ENCODE peak calls at places on chromosomes 16 and 17, in seven cellular contexts. K is SW 1271; R is skeletal muscle cell; M is stimulated activated CD4-positive, alpha-beta T cell treated with anti-CD3 and anti-CD28 coated beads, Interleukin-12 subunit alpha, Interleukin-12 subunit beta, amount 100 ng/mL, for 24 hours; U is body of pancreas; V is anterior cingulate cortex; A is fibroblast of mammary gland. P is an unnamed sample.

GRCh38 chr17:81390436-81391214 is 4.6 kb upstream of the BAHCC1 start:
- DNase-seq in K (no peak), R (no peak), M (no peak), U (no peak), V (no peak), A (no peak), P (no peak)

GRCh38 chr17:28901866-28902818 is 737 bp downstream of the DHRS13 start:
- DNase-seq in K (peak), R (no peak), M (no peak), U (peak), V (no peak), A (no peak), P (peak)

GRCh38 chr17:75024686-75025397 is 12.4 kb downstream of the MRPL58 start:
- DNase-seq in K (no peak), R (no peak), M (no peak), U (no peak), V (no peak), A (no peak), P (no peak)

GRCh38 chr17:42347198-42347597 is 41.0 kb downstream of the STAT3 start:
- DNase-seq in K (peak), R (no peak), M (no peak), U (peak), V (no peak), A (peak), P (peak)

GRCh38 chr16:1020591-1020990 is 39.0 kb downstream of the SOX8 start:
- DNase-seq in K (no peak), R (no peak), M (no peak), U (no peak), V (no peak), A (no peak), P (no peak)

GRCh38 chr17:7982171-7982570 is 20.2 kb upstream of the GUCY2D start:
- DNase-seq in K (no peak), R (peak), M (no peak), U (no peak), V (no peak), A (peak), P (peak)

GRCh38 chr16:627458-628239 is 3.1 kb upstream of the WFIKKN1 start:
- DNase-seq in K (no peak), R (no peak), M (no peak), U (peak), V (no peak), A (peak), P (no peak)

GRCh38 chr17:1644493-1645206 is 882 bp downstream of the SCARF1 start:
- DNase-seq in K (peak), R (no peak), M (no peak), U (no peak), V (no peak), A (peak), P (no peak)

GRCh38 chr16:11637320-11637719 is 30.9 kb upstream of the SNN start:
- DNase-seq in K (no peak), R (no peak), M (no peak), U (no peak), V (no peak), A (no peak), P (no peak)

GRCh38 chr17:41678907-41679739 is 9.6 kb upstream of the EIF1 start:
- DNase-seq in K (peak), R (no peak), M (no peak), U (no peak), V (no peak), A (peak), P (peak)

GRCh38 chr17:15502315-15503112 is 35.1 kb upstream of the CDRT4 start:
- DNase-seq in K (peak), R (peak), M (peak), U (peak), V (peak), A (peak), P (peak)

GRCh38 chr17:82177761-82178498 is 34.7 kb downstream of the CCDC57 start:
- DNase-seq in K (no peak), R (no peak), M (no peak), U (no peak), V (no peak), A (no peak), P (no peak)

GRCh38 chr17:40124279-40125141 is 2.7 kb downstream of the MSL1 start:
- DNase-seq in K (no peak), R (no peak), M (no peak), U (no peak), V (no peak), A (no peak), P (no peak)

GRCh38 chr17:33024688-33025486 is 33.2 kb downstream of the SPACA3 start:
- DNase-seq in K (no peak), R (no peak), M (no peak), U (no peak), V (no peak), A (no peak), P (no peak)

GRCh38 chr17:45262516-45263476 is 902 bp upstream of the SPATA32 start:
- DNase-seq in K (no peak), R (peak), M (no peak), U (no peak), V (no peak), A (peak), P (peak)

GRCh38 chr16:1107141-1107540 is 11.1 kb upstream of the C1QTNF8 start:
- DNase-seq in K (no peak), R (no peak), M (no peak), U (no peak), V (no peak), A (no peak), P (no peak)

GRCh38 chr17:75099881-75100595 is 9.7 kb upstream of the ARMC7 start:
- DNase-seq in K (no peak), R (no peak), M (no peak), U (no peak), V (no peak), A (no peak), P (no peak)

GRCh38 chr16:85389679-85390470 is 223.2 kb upstream of the GSE1 start:
- DNase-seq in K (no peak), R (no peak), M (no peak), U (peak), V (no peak), A (no peak), P (no peak)